ENCODE peak calls at places on chromosomes 3 and 15, in ten cellular contexts. One of them, this sample, is unnamed.

GRCh38 chr15:95558131-95558530 is 772.4 kb upstream of the NR2F2 start:
- DNase-seq in HTR-8/SVneo: no peak
- DNase-seq in mammary epithelial cell: peak
- DNase-seq in AG04449: no peak
- DNase-seq in stimulated activated CD4-positive, alpha-beta T cell treated with anti-CD3 and anti-CD28 coated beads, Interleukin-1b, Interleukin-23, amount 100 ng/mL, for 24 hours: no peak
- DNase-seq in progenitor cell of endocrine pancreas: no peak
- DNase-seq in mesothelial cell of epicardium: no peak
- DNase-seq in activated CD4-positive, CD25-positive, alpha-beta regulatory T cell: no peak
- DNase-seq in NCI-H1092 treated with DMSO at 0.1 percent for 48 hours: no peak
- DNase-seq in adipocyte: no peak
- DNase-seq in this sample: no peak

GRCh38 chr3:149395107-149396089 is 17.9 kb upstream of the TM4SF1 start:
- DNase-seq in mammary epithelial cell: no peak
- DNase-seq in HTR-8/SVneo: no peak
- DNase-seq in stimulated activated CD4-positive, alpha-beta T cell treated with anti-CD3 and anti-CD28 coated beads, Interleukin-1b, Interleukin-23, amount 100 ng/mL, for 24 hours: no peak
- DNase-seq in activated CD4-positive, CD25-positive, alpha-beta regulatory T cell: no peak
- DNase-seq in adipocyte: peak
- DNase-seq in NCI-H1092 treated with DMSO at 0.1 percent for 48 hours: peak
- DNase-seq in AG04449: no peak
- DNase-seq in mesothelial cell of epicardium: no peak
- DNase-seq in progenitor cell of endocrine pancreas: no peak
- DNase-seq in this sample: no peak

GRCh38 chr3:50542177-50543034 is 25.1 kb downstream of the C3orf18 start:
- DNase-seq in HTR-8/SVneo: peak
- DNase-seq in adipocyte: peak
- DNase-seq in mammary epithelial cell: peak
- DNase-seq in stimulated activated CD4-positive, alpha-beta T cell treated with anti-CD3 and anti-CD28 coated beads, Interleukin-1b, Interleukin-23, amount 100 ng/mL, for 24 hours: peak
- DNase-seq in mesothelial cell of epicardium: peak
- DNase-seq in NCI-H1092 treated with DMSO at 0.1 percent for 48 hours: peak
- DNase-seq in activated CD4-positive, CD25-positive, alpha-beta regulatory T cell: peak
- DNase-seq in progenitor cell of endocrine pancreas: peak
- DNase-seq in AG04449: no peak
- DNase-seq in this sample: peak

GRCh38 chr3:176714034-176714433 is 483.2 kb downstream of the TBL1XR1 start:
- DNase-seq in mesothelial cell of epicardium: no peak
- DNase-seq in NCI-H1092 treated with DMSO at 0.1 percent for 48 hours: no peak
- DNase-seq in AG04449: no peak
- DNase-seq in mammary epithelial cell: no peak
- DNase-seq in stimulated activated CD4-positive, alpha-beta T cell treated with anti-CD3 and anti-CD28 coated beads, Interleukin-1b, Interleukin-23, amount 100 ng/mL, for 24 hours: no peak
- DNase-seq in progenitor cell of endocrine pancreas: no peak
- DNase-seq in activated CD4-positive, CD25-positive, alpha-beta regulatory T cell: no peak
- DNase-seq in adipocyte: no peak
- DNase-seq in HTR-8/SVneo: no peak
- DNase-seq in this sample: no peak

GRCh38 chr15:69730281-69731235 is 277.9 kb downstream of the RPLP1 start:
- DNase-seq in AG04449: no peak
- DNase-seq in progenitor cell of endocrine pancreas: no peak
- DNase-seq in adipocyte: no peak
- DNase-seq in mesothelial cell of epicardium: no peak
- DNase-seq in activated CD4-positive, CD25-positive, alpha-beta regulatory T cell: no peak
- DNase-seq in HTR-8/SVneo: no peak
- DNase-seq in mammary epithelial cell: no peak
- DNase-seq in stimulated activated CD4-positive, alpha-beta T cell treated with anti-CD3 and anti-CD28 coated beads, Interleukin-1b, Interleukin-23, amount 100 ng/mL, for 24 hours: no peak
- DNase-seq in NCI-H1092 treated with DMSO at 0.1 percent for 48 hours: no peak
- DNase-seq in this sample: no peak

GRCh38 chr15:97691799-97692198 is 268.7 kb upstream of the ARRDC4 start:
- DNase-seq in activated CD4-positive, CD25-positive, alpha-beta regulatory T cell: no peak
- DNase-seq in HTR-8/SVneo: no peak
- DNase-seq in mesothelial cell of epicardium: no peak
- DNase-seq in mammary epithelial cell: peak
- DNase-seq in adipocyte: no peak
- DNase-seq in stimulated activated CD4-positive, alpha-beta T cell treated with anti-CD3 and anti-CD28 coated beads, Interleukin-1b, Interleukin-23, amount 100 ng/mL, for 24 hours: no peak
- DNase-seq in NCI-H1092 treated with DMSO at 0.1 percent for 48 hours: no peak
- DNase-seq in progenitor cell of endocrine pancreas: no peak
- DNase-seq in AG04449: no peak
- DNase-seq in this sample: no peak

GRCh38 chr3:129199366-129199765 is 15.7 kb upstream of the CNBP start:
- DNase-seq in HTR-8/SVneo: no peak
- DNase-seq in stimulated activated CD4-positive, alpha-beta T cell treated with anti-CD3 and anti-CD28 coated beads, Interleukin-1b, Interleukin-23, amount 100 ng/mL, for 24 hours: no peak
- DNase-seq in mesothelial cell of epicardium: no peak
- DNase-seq in NCI-H1092 treated with DMSO at 0.1 percent for 48 hours: no peak
- DNase-seq in AG04449: no peak
- DNase-seq in adipocyte: no peak
- DNase-seq in mammary epithelial cell: no peak
- DNase-seq in progenitor cell of endocrine pancreas: no peak
- DNase-seq in activated CD4-positive, CD25-positive, alpha-beta regulatory T cell: no peak
- DNase-seq in this sample: no peak

GRCh38 chr15:48031973-48032372 is 88.8 kb upstream of the SLC24A5 start:
- DNase-seq in mesothelial cell of epicardium: no peak
- DNase-seq in progenitor cell of endocrine pancreas: no peak
- DNase-seq in HTR-8/SVneo: no peak
- DNase-seq in activated CD4-positive, CD25-positive, alpha-beta regulatory T cell: no peak
- DNase-seq in AG04449: no peak
- DNase-seq in adipocyte: no peak
- DNase-seq in mammary epithelial cell: no peak
- DNase-seq in stimulated activated CD4-positive, alpha-beta T cell treated with anti-CD3 and anti-CD28 coated beads, Interleukin-1b, Interleukin-23, amount 100 ng/mL, for 24 hours: no peak
- DNase-seq in NCI-H1092 treated with DMSO at 0.1 percent for 48 hours: no peak
- DNase-seq in this sample: no peak

GRCh38 chr3:124364230-124365022 is 365.8 kb upstream of the UMPS start:
- DNase-seq in NCI-H1092 treated with DMSO at 0.1 percent for 48 hours: no peak
- DNase-seq in adipocyte: peak
- DNase-seq in activated CD4-positive, CD25-positive, alpha-beta regulatory T cell: no peak
- DNase-seq in HTR-8/SVneo: no peak
- DNase-seq in progenitor cell of endocrine pancreas: no peak
- DNase-seq in stimulated activated CD4-positive, alpha-beta T cell treated with anti-CD3 and anti-CD28 coated beads, Interleukin-1b, Interleukin-23, amount 100 ng/mL, for 24 hours: no peak
- DNase-seq in AG04449: no peak
- DNase-seq in mammary epithelial cell: no peak
- DNase-seq in mesothelial cell of epicardium: no peak
- DNase-seq in this sample: no peak

GRCh38 chr3:130377960-130378676 is 32.6 kb downstream of the COL6A5 start:
- DNase-seq in activated CD4-positive, CD25-positive, alpha-beta regulatory T cell: no peak
- DNase-seq in AG04449: no peak
- DNase-seq in adipocyte: no peak
- DNase-seq in NCI-H1092 treated with DMSO at 0.1 percent for 48 hours: no peak
- DNase-seq in mesothelial cell of epicardium: no peak
- DNase-seq in stimulated activated CD4-positive, alpha-beta T cell treated with anti-CD3 and anti-CD28 coated beads, Interleukin-1b, Interleukin-23, amount 100 ng/mL, for 24 hours: no peak
- DNase-seq in mammary epithelial cell: no peak
- DNase-seq in progenitor cell of endocrine pancreas: no peak
- DNase-seq in HTR-8/SVneo: no peak
- DNase-seq in this sample: no peak

GRCh38 chr15:94135748-94136147 is 95.6 kb upstream of the MCTP2 start:
- DNase-seq in activated CD4-positive, CD25-positive, alpha-beta regulatory T cell: no peak
- DNase-seq in NCI-H1092 treated with DMSO at 0.1 percent for 48 hours: no peak
- DNase-seq in progenitor cell of endocrine pancreas: no peak
- DNase-seq in mesothelial cell of epicardium: no peak
- DNase-seq in adipocyte: no peak
- DNase-seq in HTR-8/SVneo: no peak
- DNase-seq in mammary epithelial cell: no peak
- DNase-seq in AG04449: no peak
- DNase-seq in stimulated activated CD4-positive, alpha-beta T cell treated with anti-CD3 and anti-CD28 coated beads, Interleukin-1b, Interleukin-23, amount 100 ng/mL, for 24 hours: no peak
- DNase-seq in this sample: no peak

GRCh38 chr3:122977645-122978466 is 49.7 kb downstream of the SEMA5B start:
- DNase-seq in mesothelial cell of epicardium: peak
- DNase-seq in mammary epithelial cell: peak
- DNase-seq in AG04449: peak
- DNase-seq in progenitor cell of endocrine pancreas: no peak
- DNase-seq in activated CD4-positive, CD25-positive, alpha-beta regulatory T cell: no peak
- DNase-seq in NCI-H1092 treated with DMSO at 0.1 percent for 48 hours: peak
- DNase-seq in HTR-8/SVneo: peak
- DNase-seq in stimulated activated CD4-positive, alpha-beta T cell treated with anti-CD3 and anti-CD28 coated beads, Interleukin-1b, Interleukin-23, amount 100 ng/mL, for 24 hours: no peak
- DNase-seq in adipocyte: peak
- DNase-seq in this sample: peak

This sample was measured in ecto neural progenitor cell.